ENCODE peak calls at places on chromosomes 16 and 17, in eight cellular contexts. One of them, this sample, is unnamed.
A peak's percentile ranks its signal among the peaks of the same experiment; 100 is the strongest.

GRCh38 chr17:37310940-37311339 is 64.8 kb upstream of the C17orf78 start:
- DNase-seq in RWPE1: no peak
- DNase-seq in mammary epithelial cell: no peak
- DNase-seq in CD8-positive, alpha-beta T cell: no peak
- DNase-seq in thyroid gland: no peak
- DNase-seq in ovary: no peak
- DNase-seq in progenitor cell of endocrine pancreas: no peak
- DNase-seq in left ventricle myocardium inferior: no peak
- DNase-seq in this sample: no peak

GRCh38 chr16:51399908-51400670 is 249.0 kb upstream of the SALL1 start:
- DNase-seq in RWPE1: no peak
- DNase-seq in mammary epithelial cell: no peak
- DNase-seq in CD8-positive, alpha-beta T cell: no peak
- DNase-seq in thyroid gland: no peak
- DNase-seq in ovary: no peak
- DNase-seq in progenitor cell of endocrine pancreas: no peak
- DNase-seq in left ventricle myocardium inferior: no peak
- DNase-seq in this sample: no peak

GRCh38 chr17:39668141-39668924 is at the start of gene PNMT:
- DNase-seq in RWPE1: peak; percentile 41
- DNase-seq in mammary epithelial cell: peak; percentile 19
- DNase-seq in CD8-positive, alpha-beta T cell: peak; percentile 67
- DNase-seq in thyroid gland: peak; percentile 77
- DNase-seq in ovary: peak; percentile 81
- DNase-seq in progenitor cell of endocrine pancreas: peak; percentile 67
- DNase-seq in left ventricle myocardium inferior: peak; percentile 79
- DNase-seq in this sample: peak; percentile 86

GRCh38 chr16:12006637-12007036 is 30.1 kb downstream of the SNX29 start:
- DNase-seq in RWPE1: no peak
- DNase-seq in mammary epithelial cell: no peak
- DNase-seq in CD8-positive, alpha-beta T cell: no peak
- DNase-seq in thyroid gland: no peak
- DNase-seq in ovary: no peak
- DNase-seq in progenitor cell of endocrine pancreas: no peak
- DNase-seq in left ventricle myocardium inferior: no peak
- DNase-seq in this sample: no peak

GRCh38 chr16:19607610-19608280 is 52.2 kb downstream of the VPS35L start:
- DNase-seq in RWPE1: no peak
- DNase-seq in mammary epithelial cell: no peak
- DNase-seq in CD8-positive, alpha-beta T cell: no peak
- DNase-seq in thyroid gland: no peak
- DNase-seq in ovary: no peak
- DNase-seq in progenitor cell of endocrine pancreas: no peak
- DNase-seq in left ventricle myocardium inferior: no peak
- DNase-seq in this sample: no peak

GRCh38 chr16:19809121-19809635 is 75.5 kb downstream of the GPRC5B start:
- DNase-seq in RWPE1: no peak
- DNase-seq in mammary epithelial cell: peak; percentile 68
- DNase-seq in CD8-positive, alpha-beta T cell: no peak
- DNase-seq in thyroid gland: peak; percentile 48
- DNase-seq in ovary: no peak
- DNase-seq in progenitor cell of endocrine pancreas: no peak
- DNase-seq in left ventricle myocardium inferior: peak; percentile 22
- DNase-seq in this sample: no peak

GRCh38 chr16:1333149-1333812 is at the start of gene BAIAP3:
- DNase-seq in RWPE1: peak; percentile 73
- DNase-seq in mammary epithelial cell: no peak
- DNase-seq in CD8-positive, alpha-beta T cell: peak; percentile 30
- DNase-seq in thyroid gland: no peak
- DNase-seq in ovary: no peak
- DNase-seq in progenitor cell of endocrine pancreas: no peak
- DNase-seq in left ventricle myocardium inferior: peak; percentile 54
- DNase-seq in this sample: peak; percentile 70

GRCh38 chr17:41919165-41919817 is 540 bp upstream of the ACLY start:
- DNase-seq in RWPE1: peak; percentile 77
- DNase-seq in mammary epithelial cell: no peak
- DNase-seq in CD8-positive, alpha-beta T cell: peak; percentile 4
- DNase-seq in thyroid gland: no peak
- DNase-seq in ovary: no peak
- DNase-seq in progenitor cell of endocrine pancreas: no peak
- DNase-seq in left ventricle myocardium inferior: no peak
- DNase-seq in this sample: no peak

GRCh38 chr17:32824334-32824733 is 52.6 kb downstream of the MYO1D start:
- DNase-seq in RWPE1: no peak
- DNase-seq in mammary epithelial cell: no peak
- DNase-seq in CD8-positive, alpha-beta T cell: no peak
- DNase-seq in thyroid gland: no peak
- DNase-seq in ovary: no peak
- DNase-seq in progenitor cell of endocrine pancreas: no peak
- DNase-seq in left ventricle myocardium inferior: no peak
- DNase-seq in this sample: no peak

GRCh38 chr17:36593651-36594316 is 2.1 kb downstream of the DHRS11 start:
- DNase-seq in RWPE1: no peak
- DNase-seq in mammary epithelial cell: no peak
- DNase-seq in CD8-positive, alpha-beta T cell: no peak
- DNase-seq in thyroid gland: no peak
- DNase-seq in ovary: no peak
- DNase-seq in progenitor cell of endocrine pancreas: no peak
- DNase-seq in left ventricle myocardium inferior: no peak
- DNase-seq in this sample: no peak

GRCh38 chr16:11049396-11050059 is 105.2 kb downstream of the CLEC16A start:
- DNase-seq in RWPE1: peak; percentile 40
- DNase-seq in mammary epithelial cell: no peak
- DNase-seq in CD8-positive, alpha-beta T cell: no peak
- DNase-seq in thyroid gland: no peak
- DNase-seq in ovary: no peak
- DNase-seq in progenitor cell of endocrine pancreas: no peak
- DNase-seq in left ventricle myocardium inferior: no peak
- DNase-seq in this sample: no peak

GRCh38 chr16:19163215-19163614 is 4.8 kb upstream of the SYT17 start:
- DNase-seq in RWPE1: no peak
- DNase-seq in mammary epithelial cell: no peak
- DNase-seq in CD8-positive, alpha-beta T cell: no peak
- DNase-seq in thyroid gland: no peak
- DNase-seq in ovary: no peak
- DNase-seq in progenitor cell of endocrine pancreas: no peak
- DNase-seq in left ventricle myocardium inferior: no peak
- DNase-seq in this sample: no peak

GRCh38 chr17:17398928-17399926 is 77.6 kb upstream of the MED9 start:
- DNase-seq in RWPE1: no peak
- DNase-seq in mammary epithelial cell: no peak
- DNase-seq in CD8-positive, alpha-beta T cell: no peak
- DNase-seq in thyroid gland: no peak
- DNase-seq in ovary: no peak
- DNase-seq in progenitor cell of endocrine pancreas: no peak
- DNase-seq in left ventricle myocardium inferior: no peak
- DNase-seq in this sample: no peak

GRCh38 chr16:27444470-27444869 is 42.5 kb downstream of the IL21R start:
- DNase-seq in RWPE1: no peak
- DNase-seq in mammary epithelial cell: no peak
- DNase-seq in CD8-positive, alpha-beta T cell: no peak
- DNase-seq in thyroid gland: no peak
- DNase-seq in ovary: no peak
- DNase-seq in progenitor cell of endocrine pancreas: no peak
- DNase-seq in left ventricle myocardium inferior: no peak
- DNase-seq in this sample: peak; percentile 4

GRCh38 chr17:8672326-8672725 is 41.8 kb upstream of the MYH10 start:
- DNase-seq in RWPE1: no peak
- DNase-seq in mammary epithelial cell: no peak
- DNase-seq in CD8-positive, alpha-beta T cell: no peak
- DNase-seq in thyroid gland: no peak
- DNase-seq in ovary: no peak
- DNase-seq in progenitor cell of endocrine pancreas: no peak
- DNase-seq in left ventricle myocardium inferior: no peak
- DNase-seq in this sample: no peak

GRCh38 chr17:63751806-63752205 is 10.2 kb upstream of the STRADA start:
- DNase-seq in RWPE1: no peak
- DNase-seq in mammary epithelial cell: no peak
- DNase-seq in CD8-positive, alpha-beta T cell: no peak
- DNase-seq in thyroid gland: no peak
- DNase-seq in ovary: no peak
- DNase-seq in progenitor cell of endocrine pancreas: no peak
- DNase-seq in left ventricle myocardium inferior: no peak
- DNase-seq in this sample: no peak

GRCh38 chr17:77346765-77347164 is 206.0 kb downstream of the SEC14L1 start:
- DNase-seq in RWPE1: no peak
- DNase-seq in mammary epithelial cell: no peak
- DNase-seq in CD8-positive, alpha-beta T cell: no peak
- DNase-seq in thyroid gland: no peak
- DNase-seq in ovary: no peak
- DNase-seq in progenitor cell of endocrine pancreas: no peak
- DNase-seq in left ventricle myocardium inferior: no peak
- DNase-seq in this sample: no peak

GRCh38 chr16:20899503-20900298 is 457 bp downstream of the DCUN1D3 start:
- DNase-seq in RWPE1: no peak
- DNase-seq in mammary epithelial cell: no peak
- DNase-seq in CD8-positive, alpha-beta T cell: no peak
- DNase-seq in thyroid gland: no peak
- DNase-seq in ovary: no peak
- DNase-seq in progenitor cell of endocrine pancreas: peak; percentile 26
- DNase-seq in left ventricle myocardium inferior: peak; percentile 21
- DNase-seq in this sample: peak; percentile 35

GRCh38 chr17:8464941-8465340 is 29.3 kb downstream of the NDEL1 start:
- DNase-seq in RWPE1: no peak
- DNase-seq in mammary epithelial cell: no peak
- DNase-seq in CD8-positive, alpha-beta T cell: no peak
- DNase-seq in thyroid gland: no peak
- DNase-seq in ovary: no peak
- DNase-seq in progenitor cell of endocrine pancreas: no peak
- DNase-seq in left ventricle myocardium inferior: no peak
- DNase-seq in this sample: no peak

GRCh38 chr17:34692932-34693331 is 113.5 kb downstream of the TMEM132E start:
- DNase-seq in RWPE1: peak; percentile 64
- DNase-seq in mammary epithelial cell: peak; percentile 35
- DNase-seq in CD8-positive, alpha-beta T cell: no peak
- DNase-seq in thyroid gland: no peak
- DNase-seq in ovary: no peak
- DNase-seq in progenitor cell of endocrine pancreas: no peak
- DNase-seq in left ventricle myocardium inferior: no peak
- DNase-seq in this sample: no peak

GRCh38 chr16:30358990-30359870 is 4.1 kb upstream of the CD2BP2 start:
- DNase-seq in RWPE1: no peak
- DNase-seq in mammary epithelial cell: no peak
- DNase-seq in CD8-positive, alpha-beta T cell: no peak
- DNase-seq in thyroid gland: no peak
- DNase-seq in ovary: no peak
- DNase-seq in progenitor cell of endocrine pancreas: no peak
- DNase-seq in left ventricle myocardium inferior: no peak
- DNase-seq in this sample: no peak

GRCh38 chr17:40502716-40503115 is 1.3 kb upstream of the TNS4 start:
- DNase-seq in RWPE1: no peak
- DNase-seq in mammary epithelial cell: no peak
- DNase-seq in CD8-positive, alpha-beta T cell: no peak
- DNase-seq in thyroid gland: no peak
- DNase-seq in ovary: peak; percentile 19
- DNase-seq in progenitor cell of endocrine pancreas: no peak
- DNase-seq in left ventricle myocardium inferior: no peak
- DNase-seq in this sample: no peak

DNA sequence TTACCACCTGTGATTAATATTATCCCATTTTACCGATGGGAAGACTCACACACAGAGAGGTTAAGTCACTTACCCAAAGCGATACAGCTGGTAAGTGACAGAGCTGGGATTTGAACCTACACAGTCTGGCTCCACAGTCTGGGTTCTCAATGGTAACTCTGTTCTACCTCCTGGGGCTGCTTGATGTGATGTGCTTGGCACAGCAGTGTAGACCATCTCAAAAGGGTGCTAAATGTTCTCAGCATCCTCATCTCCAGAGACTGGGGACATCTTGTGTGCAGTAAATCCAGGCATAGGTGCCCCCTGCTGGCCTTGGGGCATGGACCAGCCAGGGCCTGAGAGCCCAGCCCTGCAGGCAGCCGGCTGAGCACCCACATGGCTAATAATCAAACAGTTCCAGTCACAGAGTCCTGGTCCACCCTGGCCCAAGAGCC is 15.4 kb upstream of the KATNB1 start:
- DNase-seq in RWPE1: peak; percentile 32
- DNase-seq in mammary epithelial cell: peak; percentile 39
- DNase-seq in CD8-positive, alpha-beta T cell: no peak
- DNase-seq in thyroid gland: peak; percentile 69
- DNase-seq in ovary: no peak
- DNase-seq in progenitor cell of endocrine pancreas: peak; percentile 57
- DNase-seq in left ventricle myocardium inferior: no peak
- DNase-seq in this sample: peak; percentile 73
- TF ChIP-seq CTCF in RWPE1: peak; percentile 21
- TF ChIP-seq CTCF in mammary epithelial cell: peak; percentile 60
- TF ChIP-seq CTCF in CD8-positive, alpha-beta T cell: no peak
- TF ChIP-seq CTCF in thyroid gland: peak; percentile 57
- TF ChIP-seq CTCF in ovary: no peak
- TF ChIP-seq CTCF in progenitor cell of endocrine pancreas: peak; percentile 81
- TF ChIP-seq CTCF in left ventricle myocardium inferior: peak; percentile 69
- TF ChIP-seq CTCF in this sample: peak; percentile 62

DNA sequence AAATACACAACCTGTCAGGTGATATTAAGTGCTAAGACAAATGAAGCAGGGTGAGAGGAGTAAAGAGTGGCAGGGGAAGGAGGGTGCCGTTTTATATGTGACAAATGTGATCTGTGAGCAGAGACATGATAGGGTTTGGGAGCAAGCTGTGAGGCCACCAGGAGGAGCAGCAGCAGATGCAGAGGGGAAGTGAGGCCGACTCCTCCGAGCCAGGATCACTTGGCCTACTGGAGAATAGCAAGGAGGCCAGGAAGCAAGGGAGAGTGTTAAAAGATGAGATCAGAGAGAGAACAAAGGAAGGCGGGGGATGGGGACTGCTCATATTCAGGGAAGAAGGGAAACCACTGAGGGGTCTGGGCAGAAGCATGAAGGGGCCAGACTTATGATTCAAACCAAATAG is 129.4 kb downstream of the TANGO6 start:
- DNase-seq in RWPE1: no peak
- DNase-seq in mammary epithelial cell: peak; percentile 28
- DNase-seq in CD8-positive, alpha-beta T cell: no peak
- DNase-seq in thyroid gland: no peak
- DNase-seq in ovary: no peak
- DNase-seq in progenitor cell of endocrine pancreas: no peak
- DNase-seq in left ventricle myocardium inferior: no peak
- DNase-seq in this sample: peak; percentile 56
- TF ChIP-seq CTCF in RWPE1: no peak
- TF ChIP-seq CTCF in mammary epithelial cell: peak; percentile 29
- TF ChIP-seq CTCF in CD8-positive, alpha-beta T cell: no peak
- TF ChIP-seq CTCF in thyroid gland: no peak
- TF ChIP-seq CTCF in ovary: no peak
- TF ChIP-seq CTCF in progenitor cell of endocrine pancreas: peak; percentile 18
- TF ChIP-seq CTCF in left ventricle myocardium inferior: peak; percentile 29
- TF ChIP-seq CTCF in this sample: no peak

GRCh38 chr17:80970762-80971703 is 20.6 kb upstream of the CHMP6 start:
- DNase-seq in RWPE1: no peak
- DNase-seq in mammary epithelial cell: no peak
- DNase-seq in CD8-positive, alpha-beta T cell: no peak
- DNase-seq in thyroid gland: no peak
- DNase-seq in ovary: no peak
- DNase-seq in progenitor cell of endocrine pancreas: no peak
- DNase-seq in left ventricle myocardium inferior: no peak
- DNase-seq in this sample: peak; percentile 24
- TF ChIP-seq CTCF in RWPE1: no peak
- TF ChIP-seq CTCF in mammary epithelial cell: no peak
- TF ChIP-seq CTCF in CD8-positive, alpha-beta T cell: peak; percentile 11
- TF ChIP-seq CTCF in thyroid gland: no peak
- TF ChIP-seq CTCF in ovary: no peak
- TF ChIP-seq CTCF in progenitor cell of endocrine pancreas: no peak
- TF ChIP-seq CTCF in left ventricle myocardium inferior: peak; percentile 36
- TF ChIP-seq CTCF in this sample: no peak

GRCh38 chr17:45813051-45813731 is 29.1 kb downstream of the CRHR1 start:
- DNase-seq in RWPE1: no peak
- DNase-seq in mammary epithelial cell: no peak
- DNase-seq in CD8-positive, alpha-beta T cell: no peak
- DNase-seq in thyroid gland: no peak
- DNase-seq in ovary: no peak
- DNase-seq in progenitor cell of endocrine pancreas: peak; percentile 34
- DNase-seq in left ventricle myocardium inferior: no peak
- DNase-seq in this sample: peak; percentile 79
- TF ChIP-seq CTCF in RWPE1: no peak
- TF ChIP-seq CTCF in mammary epithelial cell: no peak
- TF ChIP-seq CTCF in CD8-positive, alpha-beta T cell: no peak
- TF ChIP-seq CTCF in thyroid gland: no peak
- TF ChIP-seq CTCF in ovary: no peak
- TF ChIP-seq CTCF in progenitor cell of endocrine pancreas: peak; percentile 57
- TF ChIP-seq CTCF in left ventricle myocardium inferior: no peak
- TF ChIP-seq CTCF in this sample: peak; percentile 54